ENCODE peak calls at places on chromosomes 7 and 10, in seven cellular contexts. N is fibroblast of lung; S is tibial nerve; D is NT2/D1; J is effector memory CD4-positive, alpha-beta T cell; I is uterus; E is CD8-positive, alpha-beta T cell. M is an unnamed sample.

GRCh38 chr7:21507627-21508343 is 35.1 kb upstream of the DNAH11 start:
- DNase-seq in I (no peak), E (no peak), S (peak; percentile 48), N (peak; percentile 15), J (no peak), D (peak; percentile 61), M (peak; percentile 12)

GRCh38 chr10:34875061-34875460 is 60.0 kb upstream of the PARD3 start:
- DNase-seq in E (no peak), S (no peak), D (no peak), N (no peak), I (no peak), J (no peak), M (no peak)

GRCh38 chr10:48464871-48465736 is 139.8 kb downstream of the ARHGAP22 start:
- DNase-seq in N (no peak), E (peak; percentile 44), S (no peak), D (no peak), I (no peak), J (no peak), M (no peak)

GRCh38 chr7:25075459-25075858 is 49.6 kb downstream of the CYCS start:
- DNase-seq in N (no peak), E (no peak), S (no peak), I (no peak), D (no peak), J (no peak), M (no peak)

GRCh38 chr10:34124522-34125035 is 690.5 kb downstream of the PARD3 start:
- DNase-seq in I (no peak), E (no peak), J (no peak), N (peak; percentile 75), S (no peak), D (no peak), M (no peak)

GRCh38 chr10:79579361-79579760 is 19.2 kb upstream of the SFTPA2 start:
- DNase-seq in J (no peak), D (no peak), S (no peak), N (no peak), I (no peak), E (no peak), M (no peak)

GRCh38 chr7:74020396-74020795 is 7.6 kb upstream of the ELN start:
- DNase-seq in E (no peak), J (no peak), D (no peak), S (no peak), I (no peak), N (no peak), M (no peak)

GRCh38 chr10:86366033-86366901 is at the start of gene GRID1:
- DNase-seq in E (no peak), J (no peak), D (no peak), S (no peak), I (peak; percentile 41), N (peak; percentile 17), M (no peak)

GRCh38 chr7:20329389-20330175 is 1.1 kb upstream of the ITGB8 start:
- DNase-seq in S (peak; percentile 48), E (no peak), N (peak; percentile 83), J (no peak), I (peak; percentile 67), D (no peak), M (no peak)

GRCh38 chr7:46032936-46033335 is 111.9 kb upstream of the IGFBP3 start:
- DNase-seq in N (peak; percentile 46), J (no peak), E (no peak), S (no peak), I (no peak), D (no peak), M (no peak)

GRCh38 chr7:28296571-28297483 is 115.5 kb upstream of the CREB5 start:
- DNase-seq in D (peak; percentile 64), N (peak; percentile 29), J (no peak), I (no peak), S (no peak), E (peak; percentile 66), M (peak; percentile 11)

DNA sequence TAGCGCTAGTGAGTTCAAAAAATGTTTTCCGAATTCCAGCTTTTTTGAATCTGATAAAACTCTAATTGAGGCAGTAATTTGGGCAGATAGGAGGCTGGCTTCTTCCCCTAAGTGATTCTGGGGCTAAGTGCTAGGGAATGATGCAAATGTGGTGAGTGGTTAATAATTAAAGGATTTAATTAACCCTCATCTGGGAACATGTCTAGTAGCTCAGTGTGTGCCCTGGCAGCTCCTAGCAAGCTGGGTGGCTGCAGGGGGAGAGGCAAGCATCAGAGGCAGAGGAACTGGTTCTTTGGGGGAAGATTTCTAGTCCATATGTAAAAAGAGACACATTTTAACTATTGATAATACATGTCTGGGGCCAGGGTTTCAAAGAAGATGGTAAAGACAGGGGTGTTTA is 354.5 kb downstream of the WDR11 start:
- DNase-seq in I (no peak), D (no peak), J (no peak), E (no peak), N (no peak), S (no peak), M (no peak)
- H3K9me3 ChIP-seq in I (no peaks in the 10 kb centered on the region), D (no peaks in the 10 kb centered on the region), J (no peaks in the 10 kb centered on the region), E (no peaks in the 10 kb centered on the region), N (no peaks in the 10 kb centered on the region), S (no peaks in the 10 kb centered on the region), M (no peaks in the 10 kb centered on the region)

GRCh38 chr7:113562242-113562641 is 356.6 kb downstream of the PPP1R3A start:
- DNase-seq in D (no peak), E (no peak), S (no peak), N (peak; percentile 3), I (no peak), J (no peak), M (no peak)
- H3K27me3 ChIP-seq in D (no peaks in the 10 kb centered on the region), E (no peaks in the 10 kb centered on the region), S (no peaks in the 10 kb centered on the region), N (no peaks in the 10 kb centered on the region), I (no peaks in the 10 kb centered on the region), J (no peaks in the 10 kb centered on the region), M (no peaks in the 10 kb centered on the region)

DNA sequence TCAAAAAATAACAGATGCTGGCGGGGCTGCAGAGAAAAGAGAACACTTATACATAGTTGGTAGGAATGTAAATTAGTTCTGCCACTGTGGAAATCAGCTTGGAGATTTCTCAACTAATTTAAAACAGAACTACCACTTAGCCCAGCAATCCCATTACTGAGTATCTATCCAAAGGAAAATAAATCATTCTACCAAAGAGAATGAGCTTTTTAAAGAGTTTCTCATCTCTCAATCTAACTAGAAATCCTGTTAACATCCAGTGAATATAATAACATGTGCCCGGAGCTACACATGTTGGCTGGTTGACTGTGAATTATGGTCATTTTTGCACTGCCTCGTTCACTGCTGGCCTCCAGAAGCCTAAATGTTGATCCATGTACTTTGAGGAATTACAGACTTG is 39.3 kb downstream of the BET1 start:
- DNase-seq in S (no peak), J (no peak), E (no peak), I (no peak), D (no peak), N (no peak), M (no peak)
- H3K4me3 ChIP-seq in S (no peak overlapping the region), J (no peak overlapping the region), E (no peak overlapping the region), I (no peak overlapping the region), D (no peak overlapping the region), N (no peak overlapping the region), M (no peak overlapping the region)

GRCh38 chr10:30207485-30208052 is 141.5 kb downstream of the MTPAP start:
- DNase-seq in I (no peak), E (no peak), J (no peak), N (peak; percentile 43), D (no peak), S (no peak), M (no peak)
- H3K9me3 ChIP-seq in I (no peaks in the 10 kb centered on the region), E (no peaks in the 10 kb centered on the region), J (no peaks in the 10 kb centered on the region), N (no peaks in the 10 kb centered on the region), D (peaks cover 14% of the 10 kb centered on the region), S (no peaks in the 10 kb centered on the region), M (no peaks in the 10 kb centered on the region)

DNA sequence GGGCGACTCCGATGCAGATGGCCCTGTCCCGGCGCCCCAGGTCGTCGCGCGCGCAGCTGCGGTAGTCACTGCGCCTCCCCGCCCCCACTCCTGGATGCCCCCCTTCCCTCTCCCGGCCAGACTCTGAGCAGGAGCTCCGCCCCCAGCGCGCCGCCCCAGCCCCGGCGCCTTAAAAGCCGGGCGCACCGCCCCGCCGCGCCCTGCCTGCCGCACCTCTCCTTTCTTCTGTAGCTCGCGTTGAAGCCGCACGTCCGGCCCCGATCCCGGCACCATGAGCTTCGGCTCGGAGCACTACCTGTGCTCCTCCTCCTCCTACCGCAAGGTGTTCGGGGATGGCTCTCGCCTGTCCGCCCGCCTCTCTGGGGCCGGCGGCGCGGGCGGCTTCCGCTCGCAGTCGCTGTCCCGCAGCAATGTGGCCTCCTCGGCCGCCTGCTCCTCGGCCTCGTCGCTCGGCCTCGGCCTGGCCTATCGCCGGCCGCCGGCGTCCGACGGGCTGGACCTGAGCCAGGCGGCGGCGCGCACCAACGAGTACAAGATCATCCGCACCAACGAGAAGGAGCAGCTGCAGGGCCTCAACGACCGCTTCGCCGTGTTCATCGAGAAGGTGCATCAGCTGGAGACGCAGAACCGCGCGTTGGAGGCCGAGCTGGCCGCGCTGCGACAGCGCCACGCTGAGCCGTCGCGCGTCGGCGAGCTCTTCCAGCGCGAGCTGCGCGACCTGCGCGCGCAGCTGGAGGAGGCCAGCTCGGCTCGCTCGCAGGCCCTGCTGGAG is at the start of gene INA:
- DNase-seq in E (no peak), S (no peak), I (no peak), D (peak; percentile 50), J (no peak), N (peak; percentile 45), M (no peak)
- H3K27me3 ChIP-seq in E (peaks cover 19% of the 10 kb centered on the region), S (no peaks in the 10 kb centered on the region), I (peaks cover 28% of the 10 kb centered on the region), D (peaks cover 41% of the 10 kb centered on the region), J (peaks cover 24% of the 10 kb centered on the region), N (peaks cover 27% of the 10 kb centered on the region), M (peaks cover 34% of the 10 kb centered on the region)

GRCh38 chr10:123136806-123137642 is 1.3 kb downstream of the HMX3 start:
- DNase-seq in E (no peak), J (no peak), N (peak; percentile 24), S (no peak), D (no peak), I (no peak), M (peak; percentile 36)
- H3K4me3 ChIP-seq in E (peak overlapping the region; percentile 9), J (peak overlapping the region; percentile 51), N (no peak overlapping the region), S (peak overlapping the region; percentile 21), D (peak overlapping the region; percentile 28), I (no peak overlapping the region), M (peak overlapping the region; percentile 45)

GRCh38 chr7:157622000-157622399 is 285.2 kb downstream of the DNAJB6 start:
- DNase-seq in J (no peak), E (peak; percentile 62), N (no peak), D (no peak), I (no peak), S (no peak), M (no peak)
- H3K9me3 ChIP-seq in J (no peaks in the 10 kb centered on the region), E (no peaks in the 10 kb centered on the region), N (no peaks in the 10 kb centered on the region), D (no peaks in the 10 kb centered on the region), I (no peaks in the 10 kb centered on the region), S (no peaks in the 10 kb centered on the region), M (no peaks in the 10 kb centered on the region)

M was measured in CD4-positive, alpha-beta memory T cell.